ENCODE peak calls at places on chromosomes 11 and 22, in five cellular contexts. A is NCI-H2029; Q is osteocyte; H is stimulated activated CD4-positive, alpha-beta T cell treated with anti-CD3 and anti-CD28 coated beads, Interleukin-1b, Interleukin-23, amount 100 ng/mL, for 24 hours; T is NB4. W is an unnamed sample.
A peak's percentile ranks its signal among the peaks of the same experiment; 100 is the strongest.

GRCh38 chr11:95337972-95338429 is 107.0 kb upstream of the SESN3 start:
- DNase-seq in A (no peak), Q (no peak), H (no peak), T (no peak), W (no peak)

GRCh38 chr11:47261291-47261800 is 3.5 kb downstream of the NR1H3 start:
- DNase-seq in A (no peak), Q (no peak), H (no peak), T (no peak), W (no peak)

GRCh38 chr11:122095950-122096942 is 19.8 kb downstream of the BLID start:
- DNase-seq in A (no peak), Q (no peak), H (no peak), T (no peak), W (no peak)

GRCh38 chr22:24165673-24166072 is 15.6 kb upstream of the SUSD2 start:
- DNase-seq in A (no peak), Q (no peak), H (no peak), T (no peak), W (peak; percentile 63)

GRCh38 chr22:31090217-31091085 is 9.3 kb downstream of the SMTN start:
- DNase-seq in A (no peak), Q (no peak), H (no peak), T (no peak), W (peak; percentile 11)

GRCh38 chr22:40256501-40256900 is 78.8 kb downstream of the TNRC6B start:
- DNase-seq in A (no peak), Q (no peak), H (no peak), T (no peak), W (no peak)

GRCh38 chr11:30392221-30392784 is 69.4 kb downstream of the ARL14EP start:
- DNase-seq in A (no peak), Q (no peak), H (no peak), T (no peak), W (no peak)

GRCh38 chr11:72395993-72396392 is 38.3 kb downstream of the CLPB start:
- DNase-seq in A (no peak), Q (peak; percentile 53), H (no peak), T (no peak), W (no peak)

GRCh38 chr11:89608234-89608966 is 101.7 kb upstream of the TRIM77 start:
- DNase-seq in A (no peak), Q (no peak), H (no peak), T (no peak), W (no peak)

GRCh38 chr11:126159719-126160344 is 51.6 kb downstream of the RPUSD4 start:
- DNase-seq in A (no peak), Q (no peak), H (no peak), T (no peak), W (no peak)

GRCh38 chr11:118917488-118918127 is 8.1 kb downstream of the BCL9L start:
- DNase-seq in A (no peak), Q (no peak), H (no peak), T (peak; percentile 83), W (peak; percentile 66)

GRCh38 chr22:27982630-27983180 is 63.6 kb upstream of the PITPNB start:
- DNase-seq in A (no peak), Q (peak; percentile 73), H (no peak), T (no peak), W (no peak)

GRCh38 chr11:46404476-46405017 is 13.0 kb upstream of the CHRM4 start:
- DNase-seq in A (no peak), Q (no peak), H (no peak), T (no peak), W (no peak)

GRCh38 chr11:45096636-45097035 is 49.8 kb upstream of the PRDM11 start:
- DNase-seq in A (no peak), Q (peak; percentile 53), H (no peak), T (no peak), W (no peak)

GRCh38 chr11:36019722-36020121 is 75.9 kb downstream of the LDLRAD3 start:
- DNase-seq in A (no peak), Q (no peak), H (no peak), T (no peak), W (no peak)

GRCh38 chr11:3007404-3008010 is 15.4 kb upstream of the NAP1L4 start:
- DNase-seq in A (no peak), Q (no peak), H (no peak), T (no peak), W (no peak)

GRCh38 chr22:49880281-49880680 is 26.6 kb downstream of the ZBED4 start:
- DNase-seq in A (no peak), Q (no peak), H (no peak), T (peak; percentile 53), W (no peak)

GRCh38 chr11:37450613-37451012 is 852.6 kb upstream of the RAG2 start:
- DNase-seq in A (no peak), Q (no peak), H (no peak), T (peak; percentile 78), W (no peak)

GRCh38 chr11:3161720-3162409 is 3.2 kb downstream of the OSBPL5 start:
- DNase-seq in A (no peak), Q (no peak), H (no peak), T (no peak), W (no peak)

GRCh38 chr11:72844356-72844755 is 30.1 kb downstream of the ATG16L2 start:
- DNase-seq in A (no peak), Q (no peak), H (no peak), T (no peak), W (no peak)